ENCODE peak calls at places on chromosome 9, in seven cellular contexts. Y, M, V, U, T, L and N are unnamed samples.

GRCh38 chr9:123131258-123131657 is 97.8 kb downstream of the GPR21 start:
- DNase-seq in Y (no peak), M (no peak), V (peak), U (no peak), T (no peak), L (no peak), N (no peak)

GRCh38 chr9:128882677-128883590 is 1.0 kb downstream of the LRRC8A start:
- DNase-seq in Y (no peak), M (no peak), V (peak), U (peak), T (no peak), L (no peak), N (peak)

GRCh38 chr9:82168585-82168984 is 180.0 kb downstream of the SPATA31D1 start:
- DNase-seq in Y (no peak), M (no peak), V (peak), U (no peak), T (no peak), L (no peak), N (no peak)

GRCh38 chr9:114559830-114560520 is 27.6 kb upstream of the ATP6V1G1 start:
- DNase-seq in Y (no peak), M (no peak), V (no peak), U (peak), T (no peak), L (no peak), N (no peak)

GRCh38 chr9:109767404-109767803 is 12.6 kb upstream of the PALM2AKAP2 start:
- DNase-seq in Y (no peak), M (no peak), V (no peak), U (no peak), T (no peak), L (no peak), N (no peak)

GRCh38 chr9:8224381-8224791 is 424.8 kb upstream of the DMAC1 start:
- DNase-seq in Y (no peak), M (no peak), V (peak), U (no peak), T (no peak), L (no peak), N (no peak)

GRCh38 chr9:96020822-96021615 is 145.5 kb downstream of the ERCC6L2 start:
- DNase-seq in Y (peak), M (no peak), V (peak), U (peak), T (no peak), L (peak), N (no peak)

GRCh38 chr9:121353246-121353975 is 16.6 kb downstream of the STOM start:
- DNase-seq in Y (no peak), M (no peak), V (no peak), U (no peak), T (no peak), L (peak), N (no peak)

GRCh38 chr9:113770396-113770795 is 105.7 kb upstream of the ZNF618 start:
- DNase-seq in Y (no peak), M (no peak), V (no peak), U (no peak), T (no peak), L (no peak), N (no peak)

GRCh38 chr9:114184071-114184470 is 28.7 kb downstream of the COL27A1 start:
- DNase-seq in Y (no peak), M (no peak), V (peak), U (no peak), T (no peak), L (no peak), N (no peak)

GRCh38 chr9:82254646-82255367 is 266.2 kb downstream of the SPATA31D1 start:
- DNase-seq in Y (no peak), M (no peak), V (peak), U (no peak), T (no peak), L (no peak), N (no peak)

GRCh38 chr9:135328485-135329417 is 150.8 kb upstream of the PPP1R26 start:
- DNase-seq in Y (no peak), M (no peak), V (no peak), U (no peak), T (no peak), L (no peak), N (no peak)

GRCh38 chr9:92759990-92760893 is 4.4 kb downstream of the BICD2 start:
- DNase-seq in Y (no peak), M (no peak), V (no peak), U (no peak), T (no peak), L (no peak), N (no peak)

GRCh38 chr9:117718085-117718484 is 13.9 kb downstream of the TLR4 start:
- DNase-seq in Y (no peak), M (no peak), V (peak), U (no peak), T (no peak), L (no peak), N (no peak)

GRCh38 chr9:5644522-5644921 is 15.6 kb downstream of the RIC1 start:
- DNase-seq in Y (no peak), M (no peak), V (no peak), U (no peak), T (no peak), L (no peak), N (no peak)

GRCh38 chr9:126151031-126151670 is 175.5 kb upstream of the MVB12B start:
- DNase-seq in Y (no peak), M (no peak), V (no peak), U (no peak), T (no peak), L (no peak), N (no peak)

GRCh38 chr9:98924971-98925820 is 18.5 kb upstream of the COL15A1 start:
- DNase-seq in Y (no peak), M (no peak), V (no peak), U (no peak), T (no peak), L (no peak), N (no peak)

GRCh38 chr9:546797-547223 is 294.7 kb upstream of the DMRT1 start:
- DNase-seq in Y (no peak), M (no peak), V (no peak), U (peak), T (no peak), L (no peak), N (no peak)

GRCh38 chr9:124553738-124554137 is 46.5 kb upstream of the NR5A1 start:
- DNase-seq in Y (no peak), M (no peak), V (peak), U (no peak), T (peak), L (no peak), N (peak)

GRCh38 chr9:9790216-9790872 is 822.5 kb downstream of the PTPRD start:
- DNase-seq in Y (no peak), M (no peak), V (peak), U (peak), T (no peak), L (no peak), N (no peak)

GRCh38 chr9:127987103-127987614 is 6.4 kb upstream of the EEIG1 start:
- DNase-seq in Y (no peak), M (no peak), V (peak), U (no peak), T (no peak), L (no peak), N (no peak)

GRCh38 chr9:136527721-136528710 is 17.8 kb downstream of the NOTCH1 start:
- DNase-seq in Y (no peak), M (no peak), V (peak), U (no peak), T (no peak), L (no peak), N (no peak)

GRCh38 chr9:127519301-127520166 is 68.2 kb downstream of the LRSAM1 start:
- DNase-seq in Y (no peak), M (no peak), V (peak), U (no peak), T (peak), L (peak), N (peak)

GRCh38 chr9:33868430-33869000 is 51.6 kb downstream of the UBE2R2 start:
- DNase-seq in Y (no peak), M (no peak), V (peak), U (no peak), T (no peak), L (no peak), N (no peak)

GRCh38 chr9:86043999-86044398 is 55.4 kb downstream of the GOLM1 start:
- DNase-seq in Y (no peak), M (peak), V (no peak), U (no peak), T (no peak), L (no peak), N (no peak)